ENCODE peak calls at places on chromosomes 6 and 20, in seven cellular contexts. M is transverse colon, P is upper lobe of left lung, S is HCT116, E is GM23338, K is spleen, G is sigmoid colon. W is an unnamed sample.

GRCh38 chr20:48721324-48722001 is 106.3 kb downstream of the PREX1 start:
- DNase-seq in G (no peak), E (no peak), S (no peak), M (no peak), P (no peak), K (peak), W (no peak)

GRCh38 chr6:106084106-106084963 is 1.8 kb upstream of the PRDM1 start:
- DNase-seq in E (peak), M (peak), S (peak), G (no peak), K (no peak), P (no peak), W (no peak)

GRCh38 chr6:44246663-44247337 is at the start of gene HSP90AB1:
- DNase-seq in E (peak), K (peak), P (peak), S (peak), M (peak), G (peak), W (peak)

GRCh38 chr6:22904413-22904812 is 335.0 kb downstream of the HDGFL1 start:
- DNase-seq in K (no peak), G (no peak), M (no peak), E (no peak), S (no peak), P (no peak), W (no peak)

GRCh38 chr20:32052792-32053362 is 835 bp downstream of the HCK start:
- DNase-seq in E (peak), S (no peak), G (peak), M (peak), P (peak), K (peak), W (peak)

GRCh38 chr20:60993647-60994046 is 258.4 kb upstream of the CDH4 start:
- DNase-seq in M (no peak), G (no peak), S (no peak), E (peak), K (no peak), P (no peak), W (no peak)

GRCh38 chr6:11592289-11592906 is 54.8 kb downstream of the TMEM170B start:
- DNase-seq in S (no peak), G (no peak), P (no peak), K (no peak), M (no peak), E (no peak), W (no peak)

GRCh38 chr6:168136001-168136400 is 57.0 kb upstream of the FRMD1 start:
- DNase-seq in M (no peak), P (no peak), S (no peak), E (no peak), G (peak), K (peak), W (no peak)

GRCh38 chr20:2264118-2264517 is 31.7 kb upstream of the TGM3 start:
- DNase-seq in P (no peak), M (no peak), K (no peak), G (no peak), S (no peak), E (no peak), W (no peak)

GRCh38 chr20:49386848-49387605 is 95.4 kb downstream of the KCNB1 start:
- DNase-seq in E (no peak), S (no peak), P (no peak), M (no peak), K (peak), G (peak), W (no peak)

GRCh38 chr20:23193985-23194384 is 107.9 kb upstream of the CD93 start:
- DNase-seq in M (no peak), E (no peak), S (no peak), G (no peak), P (no peak), K (no peak), W (no peak)

GRCh38 chr20:9590189-9590588 is 75.8 kb downstream of the LAMP5 start:
- DNase-seq in G (no peak), M (no peak), K (no peak), P (no peak), S (no peak), E (no peak), W (peak)

GRCh38 chr6:49563006-49563886 is 12.8 kb downstream of the C6orf141 start:
- DNase-seq in K (no peak), G (no peak), M (no peak), P (no peak), S (no peak), E (peak), W (no peak)

GRCh38 chr6:121573466-121573865 is 138.0 kb downstream of the GJA1 start:
- DNase-seq in E (no peak), S (no peak), P (no peak), K (no peak), M (no peak), G (no peak), W (no peak)

GRCh38 chr6:16719488-16719887 is 41.8 kb downstream of the ATXN1 start:
- DNase-seq in K (no peak), P (no peak), G (no peak), E (no peak), M (no peak), S (no peak), W (no peak)

GRCh38 chr20:23419995-23420901 is 1.0 kb downstream of the NAPB start:
- DNase-seq in M (peak), P (peak), K (peak), E (peak), G (peak), S (no peak), W (peak)

DNA sequence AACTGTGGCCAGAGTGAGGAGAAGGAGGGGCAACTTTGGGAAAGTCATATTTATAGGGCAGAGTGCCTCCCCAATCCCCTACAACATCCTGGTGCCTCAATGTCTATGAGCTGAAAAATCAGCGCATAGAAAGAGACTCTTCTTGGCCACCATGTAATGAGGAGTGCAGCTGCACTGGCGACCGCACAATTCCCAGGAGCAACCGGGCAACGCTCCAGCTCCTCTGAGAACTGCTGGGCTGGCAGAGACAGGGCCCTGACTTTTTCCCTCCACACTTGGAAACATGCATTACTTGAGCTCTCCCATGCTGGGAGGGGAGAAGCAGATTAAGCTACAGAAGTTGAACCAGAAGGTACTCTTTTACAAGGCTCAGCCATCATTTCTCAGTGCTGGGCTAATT is 31.4 kb upstream of the MARCKS start:
- DNase-seq in S (no peak), M (peak), E (no peak), G (peak), P (peak), K (no peak), W (peak)
- TF ChIP-seq POLR2AphosphoS5 in S (no peak), M (no peak), E (no peak), G (peak), P (no peak), K (no peak), W (no peak)

DNA sequence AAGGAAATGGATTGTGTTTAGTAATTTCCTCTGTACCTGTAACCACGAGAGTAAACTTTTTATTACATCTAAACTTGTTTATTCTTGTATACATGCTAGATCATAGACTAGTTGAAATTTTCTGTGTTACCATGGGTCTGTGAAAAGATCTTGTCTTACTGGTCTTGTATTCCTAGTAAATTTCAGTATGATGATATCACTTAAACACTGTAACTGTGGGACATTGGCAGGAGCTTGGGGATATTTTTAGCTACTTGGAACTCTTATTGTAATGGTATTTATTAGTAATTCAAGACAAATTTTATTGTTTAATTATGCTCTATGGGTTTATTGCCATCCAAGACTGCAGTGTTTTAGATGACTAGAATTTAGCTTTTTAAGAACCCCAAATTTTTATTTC is 25.9 kb upstream of the TULP4 start:
- DNase-seq in S (no peak), P (no peak), K (no peak), E (no peak), M (no peak), G (no peak), W (no peak)
- H3K27ac ChIP-seq in S (no peak), P (no peak), K (no peak), E (no peak), M (peak), G (peak), W (no peak)

DNA sequence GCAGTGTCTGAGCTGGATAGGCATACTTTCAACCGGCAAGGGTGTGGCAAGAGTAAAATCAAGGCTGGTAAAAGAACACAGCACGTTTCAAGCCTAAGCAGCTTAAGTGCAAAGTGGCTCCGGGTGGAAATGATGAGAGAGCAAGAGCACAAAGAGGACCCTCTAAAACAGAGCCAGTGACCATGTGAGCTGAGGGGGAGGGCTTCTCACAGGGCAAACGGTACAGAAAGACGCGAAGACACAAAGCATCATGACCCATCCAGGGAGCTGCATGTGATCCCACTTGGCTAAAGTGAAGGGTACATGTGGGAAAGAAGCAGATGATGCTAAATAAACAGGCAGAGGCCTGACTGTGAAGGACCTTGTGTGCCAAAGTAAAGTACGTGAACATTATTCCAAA is 25.7 kb downstream of the FKBP5 start:
- DNase-seq in G (no peak), S (no peak), P (no peak), E (no peak), K (no peak), M (no peak), W (no peak)
- TF ChIP-seq POLR2AphosphoS5 in G (no peak), S (no peak), P (no peak), E (no peak), K (no peak), M (no peak), W (no peak)

DNA sequence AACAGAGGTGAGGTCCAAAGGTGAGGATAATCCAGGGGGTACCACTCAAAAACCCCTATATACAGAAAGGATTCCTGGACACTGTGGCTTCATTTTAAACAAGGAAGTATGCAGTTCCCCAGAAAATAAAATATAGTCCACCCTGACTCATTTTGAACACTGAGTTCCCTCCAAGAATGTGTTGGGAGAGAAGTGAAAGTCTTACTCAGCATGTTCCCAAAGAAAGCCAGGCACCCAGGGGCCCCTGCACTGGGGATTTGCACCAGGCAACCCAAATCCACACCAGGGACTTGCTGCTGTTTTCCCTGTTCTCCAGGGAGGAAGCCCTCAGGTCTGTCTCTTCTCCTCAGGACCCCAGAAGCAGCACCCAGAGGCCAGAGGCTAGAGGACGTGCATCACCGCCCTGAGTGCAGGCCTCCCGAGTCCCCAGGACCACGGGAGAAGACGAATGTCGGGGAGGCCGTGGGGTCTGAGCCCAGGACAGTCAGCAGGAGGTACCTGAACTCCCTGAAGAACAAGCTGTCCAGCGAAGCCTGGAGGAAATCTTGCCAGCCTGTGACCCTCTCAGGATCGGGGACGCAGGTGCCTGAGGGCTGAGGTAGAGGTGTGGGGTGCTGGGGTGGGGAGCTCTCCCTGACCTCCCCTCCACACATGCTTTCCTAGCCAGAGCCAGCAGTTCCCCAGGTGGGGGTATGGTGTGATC is 3.2 kb downstream of the FGD2 start:
- DNase-seq in K (no peak), E (no peak), M (no peak), P (no peak), G (no peak), S (no peak), W (no peak)
- H3K27ac ChIP-seq in K (peak), E (no peak), M (peak), P (no peak), G (no peak), S (no peak), W (no peak)

W was measured in stomach.